ENCODE peak calls at places on chromosomes 16 and 17, in five cellular contexts. D is AG04450, U is AG09309, O is HFFc6, W is AG10803. M is an unnamed sample.

GRCh38 chr16:21645261-21645721 is 7.1 kb downstream of the IGSF6 start:
- DNase-seq in D (no peak), U (no peak), O (no peak), W (peak), M (peak)

GRCh38 chr17:43713494-43714162 is 45.0 kb downstream of the SOST start:
- DNase-seq in D (no peak), U (no peak), O (no peak), W (no peak), M (no peak)

GRCh38 chr17:373616-374225 is 21.1 kb upstream of the RPH3AL start:
- DNase-seq in D (no peak), U (no peak), O (no peak), W (no peak), M (no peak)

GRCh38 chr17:18167421-18167820 is 16.2 kb upstream of the ALKBH5 start:
- DNase-seq in D (no peak), U (no peak), O (no peak), W (no peak), M (no peak)

GRCh38 chr17:81842725-81843504 is 8.1 kb upstream of the PPP1R27 start:
- DNase-seq in D (no peak), U (no peak), O (no peak), W (peak), M (no peak)

GRCh38 chr17:62653002-62653830 is 25.7 kb downstream of the MRC2 start:
- DNase-seq in D (no peak), U (no peak), O (peak), W (peak), M (no peak)

GRCh38 chr16:85781156-85781555 is 18.2 kb downstream of the EMC8 start:
- DNase-seq in D (no peak), U (no peak), O (no peak), W (no peak), M (no peak)

GRCh38 chr16:11224894-11225676 is 30.9 kb downstream of the SOCS1 start:
- DNase-seq in D (no peak), U (no peak), O (no peak), W (no peak), M (no peak)

GRCh38 chr17:34384271-34384670 is 21.2 kb upstream of the CCL1 start:
- DNase-seq in D (no peak), U (no peak), O (no peak), W (no peak), M (no peak)

GRCh38 chr16:26598061-26598460 is 468.7 kb upstream of the C16orf82 start:
- DNase-seq in D (no peak), U (no peak), O (no peak), W (no peak), M (no peak)

GRCh38 chr17:64196626-64197025 is 66.4 kb downstream of the TEX2 start:
- DNase-seq in D (no peak), U (peak), O (peak), W (peak), M (peak)

GRCh38 chr17:82300707-82301270 is 16.6 kb downstream of the CD7 start:
- DNase-seq in D (no peak), U (no peak), O (peak), W (peak), M (no peak)

GRCh38 chr17:79852748-79853147 is 13.5 kb upstream of the CBX4 start:
- DNase-seq in D (no peak), U (no peak), O (no peak), W (peak), M (peak)

GRCh38 chr17:54426287-54426886 is 474.3 kb upstream of the TOM1L1 start:
- DNase-seq in D (no peak), U (no peak), O (no peak), W (no peak), M (no peak)

GRCh38 chr16:73231969-73232554 is 184.1 kb upstream of the ZFHX3 start:
- DNase-seq in D (no peak), U (no peak), O (no peak), W (no peak), M (no peak)

GRCh38 chr17:45688353-45688752 is 95.8 kb upstream of the CRHR1 start:
- DNase-seq in D (no peak), U (no peak), O (no peak), W (no peak), M (no peak)

GRCh38 chr17:6857336-6857735 is 25.8 kb upstream of the TEKT1 start:
- DNase-seq in D (no peak), U (no peak), O (no peak), W (no peak), M (no peak)

GRCh38 chr17:6856054-6856453 is 24.5 kb upstream of the TEKT1 start:
- DNase-seq in D (no peak), U (no peak), O (no peak), W (no peak), M (no peak)

GRCh38 chr17:6857904-6858303 is 26.4 kb upstream of the TEKT1 start:
- DNase-seq in D (no peak), U (no peak), O (no peak), W (no peak), M (no peak)

GRCh38 chr17:6853764-6854442 is 22.4 kb upstream of the TEKT1 start:
- DNase-seq in D (no peak), U (no peak), O (no peak), W (no peak), M (no peak)
- TF ChIP-seq CTCF in D (peak), U (peak), O (peak), W (peak), M (peak)

GRCh38 chr17:51434434-51435170 is 174.3 kb downstream of the UTP18 start:
- DNase-seq in D (no peak), U (no peak), O (no peak), W (no peak), M (no peak)
- TF ChIP-seq CTCF in D (no peak), U (no peak), O (no peak), W (no peak), M (no peak)

DNA sequence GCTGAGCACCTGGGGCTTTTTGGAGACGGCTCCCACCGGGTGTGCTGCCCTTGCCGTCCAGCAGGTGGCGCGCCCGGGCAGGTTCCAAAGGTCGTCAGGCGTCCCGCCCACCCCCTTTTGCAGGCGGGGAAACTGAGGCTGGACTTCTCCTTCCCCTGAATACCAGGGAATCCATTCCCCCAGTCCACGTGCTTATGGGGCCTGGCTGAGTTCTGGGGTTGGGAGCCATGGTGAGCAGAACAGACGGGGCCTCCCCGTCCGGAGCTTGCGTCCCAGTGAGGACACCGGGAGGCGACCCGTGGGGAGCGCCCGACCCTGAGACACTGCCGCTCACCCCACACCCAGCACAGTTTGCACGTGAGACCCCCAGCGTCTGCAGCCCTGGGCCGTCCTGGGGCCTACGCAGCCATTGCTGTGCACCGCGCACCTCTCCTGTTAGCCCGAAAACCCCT is 51.8 kb upstream of the JPH3 start:
- DNase-seq in D (no peak), U (no peak), O (no peak), W (no peak), M (no peak)
- TF ChIP-seq CTCF in D (peak), U (peak), O (peak), W (peak), M (peak)

GRCh38 chr16:75459691-75460090 is 4.8 kb downstream of the TMEM170A start:
- DNase-seq in D (no peak), U (no peak), O (no peak), W (no peak), M (no peak)

GRCh38 chr16:75462804-75463203 is 1.7 kb downstream of the TMEM170A start:
- DNase-seq in D (no peak), U (no peak), O (no peak), W (no peak), M (no peak)

GRCh38 chr16:75460441-75460840 is 4.0 kb downstream of the TMEM170A start:
- DNase-seq in D (no peak), U (no peak), O (peak), W (peak), M (no peak)

GRCh38 chr16:75464130-75464918 is at the start of gene TMEM170A:
- DNase-seq in D (peak), U (peak), O (peak), W (peak), M (peak)

DNA sequence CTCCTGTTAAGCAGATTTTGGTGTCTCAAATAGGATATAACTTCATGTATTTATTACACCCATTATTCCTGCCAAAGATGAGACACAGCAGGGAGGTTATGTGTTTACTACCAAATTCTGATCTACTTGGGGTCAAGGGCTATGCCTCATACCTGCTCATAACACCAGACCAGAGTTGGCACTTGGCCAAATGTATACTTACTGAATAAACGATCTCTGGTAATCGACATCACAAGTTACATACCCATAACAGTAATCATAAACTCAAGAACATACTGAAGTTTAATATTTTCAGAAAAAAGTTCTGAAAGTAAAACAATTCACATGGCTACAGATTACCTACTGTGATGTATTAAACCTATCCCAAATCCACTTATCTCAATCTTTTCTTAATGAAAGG is 2.9 kb downstream of the TMEM170A start:
- DNase-seq in D (no peak), U (no peak), O (no peak), W (no peak), M (no peak)
- TF ChIP-seq CTCF in D (no peak), U (no peak), O (no peak), W (no peak), M (no peak)

DNA sequence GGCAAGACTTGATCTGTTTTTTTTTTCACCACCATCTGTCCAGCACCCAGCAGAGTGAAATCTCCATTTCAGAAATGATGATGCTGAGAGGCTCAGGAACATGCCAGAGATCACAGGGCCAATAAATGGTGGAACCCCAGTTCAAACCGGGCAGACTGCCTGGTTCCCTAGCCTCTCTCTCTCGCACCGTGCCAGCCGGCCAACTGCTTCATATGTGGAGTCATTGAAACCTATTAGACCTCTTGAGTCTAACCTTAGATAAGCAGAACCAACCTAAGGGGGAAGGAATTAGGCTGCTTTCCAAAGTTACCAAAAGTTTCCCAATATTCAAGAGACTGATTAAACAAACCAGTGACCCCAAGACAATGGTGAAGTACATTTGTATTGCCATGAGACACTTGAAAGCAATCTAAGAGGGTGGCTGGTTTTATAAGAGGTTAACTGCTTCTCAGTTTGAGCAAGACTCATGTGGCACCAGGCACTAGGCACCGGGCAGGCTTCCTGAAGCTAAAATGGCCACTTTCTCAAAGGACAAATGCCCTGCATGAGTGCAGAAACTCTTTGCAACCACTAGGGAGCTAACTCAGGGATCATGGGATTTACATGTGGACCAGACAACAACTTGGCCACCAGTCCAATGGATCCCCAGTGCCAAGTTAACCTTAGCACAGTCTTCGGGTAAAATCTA is 18.4 kb downstream of the TOX3 start:
- DNase-seq in D (no peak), U (no peak), O (no peak), W (no peak), M (no peak)
- TF ChIP-seq CTCF in D (no peak), U (no peak), O (no peak), W (no peak), M (no peak)

GRCh38 chr17:32341141-32341856 is 674 bp downstream of the C17orf75 start:
- DNase-seq in D (no peak), U (no peak), O (peak), W (no peak), M (no peak)
- TF ChIP-seq CTCF in D (peak), U (peak), O (peak), W (peak), M (peak)

DNA sequence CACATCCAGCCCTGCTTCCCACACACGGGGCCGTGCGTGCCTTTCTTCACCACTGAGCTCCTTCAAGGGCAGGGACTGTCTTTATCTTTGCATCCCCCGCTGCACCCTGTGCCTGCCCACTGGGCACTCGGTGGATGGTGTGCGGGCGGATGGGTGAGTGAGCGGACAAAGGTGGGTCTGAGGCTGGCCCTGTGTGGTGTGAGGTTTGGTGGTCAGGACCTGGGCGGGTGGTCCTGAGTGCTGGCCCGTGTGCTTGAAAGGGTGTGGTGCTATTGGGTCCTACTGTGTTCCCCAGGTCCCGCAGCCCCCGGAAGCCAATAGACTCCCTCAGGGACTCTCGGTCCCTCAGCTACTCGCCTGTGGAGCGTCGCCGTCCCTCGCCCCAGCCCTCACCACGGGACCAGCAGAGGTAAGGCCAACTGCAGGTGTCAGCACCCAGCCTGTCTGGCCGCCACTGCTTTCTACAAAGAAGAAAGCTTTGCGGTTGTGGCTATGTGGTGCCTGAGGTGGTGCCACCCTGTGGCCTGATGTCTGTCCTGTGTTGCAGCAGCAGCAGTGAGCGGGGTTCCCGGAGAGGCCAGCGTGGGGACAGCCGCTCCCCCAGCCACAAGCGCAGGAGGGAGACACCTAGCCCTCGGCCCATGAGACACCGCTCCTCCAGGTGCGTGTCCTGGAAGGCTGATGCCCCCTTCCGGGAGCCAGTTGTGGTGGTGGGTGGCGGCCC is 6.9 kb downstream of the ELOB start:
- DNase-seq in D (no peak), U (no peak), O (no peak), W (no peak), M (no peak)
- TF ChIP-seq CTCF in D (no peak), U (no peak), O (peak), W (no peak), M (no peak)